ENCODE peak calls at places on chromosomes 4 and X, in eight cellular contexts. One of them, this sample, is unnamed.

GRCh38 chr4:167274346-167274745 is 40.1 kb upstream of the SPOCK3 start:
- DNase-seq in A549: no peak
- DNase-seq in 8988T: no peak
- DNase-seq in iPS-NIHi11: no peak
- DNase-seq in activated naive CD8-positive, alpha-beta T cell treated with anti-CD3 and anti-CD28 coated beads, Interleukin-2, amount 50 U/mL, for 24 hours: no peak
- DNase-seq in GM04503: no peak
- DNase-seq in mesothelial cell of epicardium: no peak
- DNase-seq in activated CD8-positive, alpha-beta T cell treated with anti-CD3 and anti-CD28 coated beads, Interleukin-2, amount 10 ng/mL, durations not matched to agents 7 days and 5 days: no peak
- DNase-seq in this sample: no peak

GRCh38 chr4:118981839-118982381 is 93.3 kb downstream of the SYNPO2 start:
- DNase-seq in A549: peak; percentile 50
- DNase-seq in 8988T: no peak
- DNase-seq in iPS-NIHi11: peak; percentile 74
- DNase-seq in activated naive CD8-positive, alpha-beta T cell treated with anti-CD3 and anti-CD28 coated beads, Interleukin-2, amount 50 U/mL, for 24 hours: peak; percentile 31
- DNase-seq in GM04503: peak; percentile 83
- DNase-seq in mesothelial cell of epicardium: peak; percentile 71
- DNase-seq in activated CD8-positive, alpha-beta T cell treated with anti-CD3 and anti-CD28 coated beads, Interleukin-2, amount 10 ng/mL, durations not matched to agents 7 days and 5 days: peak; percentile 69
- DNase-seq in this sample: peak; percentile 75

GRCh38 chr4:39410415-39410814 is 3.7 kb downstream of the KLB start:
- DNase-seq in A549: no peak
- DNase-seq in 8988T: no peak
- DNase-seq in iPS-NIHi11: no peak
- DNase-seq in activated naive CD8-positive, alpha-beta T cell treated with anti-CD3 and anti-CD28 coated beads, Interleukin-2, amount 50 U/mL, for 24 hours: no peak
- DNase-seq in GM04503: no peak
- DNase-seq in mesothelial cell of epicardium: no peak
- DNase-seq in activated CD8-positive, alpha-beta T cell treated with anti-CD3 and anti-CD28 coated beads, Interleukin-2, amount 10 ng/mL, durations not matched to agents 7 days and 5 days: no peak
- DNase-seq in this sample: no peak

GRCh38 chrX:108309144-108309543 is 129.1 kb downstream of the COL4A6 start:
- DNase-seq in A549: peak; percentile 55
- DNase-seq in 8988T: no peak
- DNase-seq in iPS-NIHi11: no peak
- DNase-seq in activated naive CD8-positive, alpha-beta T cell treated with anti-CD3 and anti-CD28 coated beads, Interleukin-2, amount 50 U/mL, for 24 hours: no peak
- DNase-seq in GM04503: no peak
- DNase-seq in mesothelial cell of epicardium: no peak
- DNase-seq in activated CD8-positive, alpha-beta T cell treated with anti-CD3 and anti-CD28 coated beads, Interleukin-2, amount 10 ng/mL, durations not matched to agents 7 days and 5 days: no peak
- DNase-seq in this sample: no peak

GRCh38 chr4:3529363-3529762 is 2.9 kb downstream of the LRPAP1 start:
- DNase-seq in A549: no peak
- DNase-seq in 8988T: no peak
- DNase-seq in iPS-NIHi11: no peak
- DNase-seq in activated naive CD8-positive, alpha-beta T cell treated with anti-CD3 and anti-CD28 coated beads, Interleukin-2, amount 50 U/mL, for 24 hours: no peak
- DNase-seq in GM04503: no peak
- DNase-seq in mesothelial cell of epicardium: no peak
- DNase-seq in activated CD8-positive, alpha-beta T cell treated with anti-CD3 and anti-CD28 coated beads, Interleukin-2, amount 10 ng/mL, durations not matched to agents 7 days and 5 days: no peak
- DNase-seq in this sample: no peak

GRCh38 chr4:73776363-73776762 is 36.0 kb downstream of the CXCL8 start:
- DNase-seq in A549: no peak
- DNase-seq in 8988T: no peak
- DNase-seq in iPS-NIHi11: no peak
- DNase-seq in activated naive CD8-positive, alpha-beta T cell treated with anti-CD3 and anti-CD28 coated beads, Interleukin-2, amount 50 U/mL, for 24 hours: no peak
- DNase-seq in GM04503: peak; percentile 37
- DNase-seq in mesothelial cell of epicardium: no peak
- DNase-seq in activated CD8-positive, alpha-beta T cell treated with anti-CD3 and anti-CD28 coated beads, Interleukin-2, amount 10 ng/mL, durations not matched to agents 7 days and 5 days: no peak
- DNase-seq in this sample: no peak

GRCh38 chrX:152632445-152633097 is 5.1 kb upstream of the GABRQ start:
- DNase-seq in A549: peak; percentile 14
- DNase-seq in 8988T: no peak
- DNase-seq in iPS-NIHi11: peak; percentile 19
- DNase-seq in activated naive CD8-positive, alpha-beta T cell treated with anti-CD3 and anti-CD28 coated beads, Interleukin-2, amount 50 U/mL, for 24 hours: peak; percentile 46
- DNase-seq in GM04503: peak; percentile 8
- DNase-seq in mesothelial cell of epicardium: peak; percentile 75
- DNase-seq in activated CD8-positive, alpha-beta T cell treated with anti-CD3 and anti-CD28 coated beads, Interleukin-2, amount 10 ng/mL, durations not matched to agents 7 days and 5 days: peak; percentile 41
- DNase-seq in this sample: peak; percentile 81

GRCh38 chr4:129641179-129641578 is 545.2 kb downstream of the C4orf33 start:
- DNase-seq in A549: no peak
- DNase-seq in 8988T: no peak
- DNase-seq in iPS-NIHi11: peak; percentile 27
- DNase-seq in activated naive CD8-positive, alpha-beta T cell treated with anti-CD3 and anti-CD28 coated beads, Interleukin-2, amount 50 U/mL, for 24 hours: peak; percentile 40
- DNase-seq in GM04503: no peak
- DNase-seq in mesothelial cell of epicardium: peak; percentile 62
- DNase-seq in activated CD8-positive, alpha-beta T cell treated with anti-CD3 and anti-CD28 coated beads, Interleukin-2, amount 10 ng/mL, durations not matched to agents 7 days and 5 days: peak; percentile 63
- DNase-seq in this sample: peak; percentile 75

GRCh38 chr4:123776267-123776666 is 379.7 kb downstream of the SPRY1 start:
- DNase-seq in A549: no peak
- DNase-seq in 8988T: no peak
- DNase-seq in iPS-NIHi11: no peak
- DNase-seq in activated naive CD8-positive, alpha-beta T cell treated with anti-CD3 and anti-CD28 coated beads, Interleukin-2, amount 50 U/mL, for 24 hours: no peak
- DNase-seq in GM04503: no peak
- DNase-seq in mesothelial cell of epicardium: no peak
- DNase-seq in activated CD8-positive, alpha-beta T cell treated with anti-CD3 and anti-CD28 coated beads, Interleukin-2, amount 10 ng/mL, durations not matched to agents 7 days and 5 days: no peak
- DNase-seq in this sample: no peak

GRCh38 chrX:104659037-104659744 is 93.2 kb downstream of the IL1RAPL2 start:
- DNase-seq in A549: no peak
- DNase-seq in 8988T: no peak
- DNase-seq in iPS-NIHi11: no peak
- DNase-seq in activated naive CD8-positive, alpha-beta T cell treated with anti-CD3 and anti-CD28 coated beads, Interleukin-2, amount 50 U/mL, for 24 hours: no peak
- DNase-seq in GM04503: no peak
- DNase-seq in mesothelial cell of epicardium: no peak
- DNase-seq in activated CD8-positive, alpha-beta T cell treated with anti-CD3 and anti-CD28 coated beads, Interleukin-2, amount 10 ng/mL, durations not matched to agents 7 days and 5 days: no peak
- DNase-seq in this sample: no peak

GRCh38 chr4:44210750-44211149 is 237.9 kb downstream of the KCTD8 start:
- DNase-seq in A549: no peak
- DNase-seq in 8988T: no peak
- DNase-seq in iPS-NIHi11: peak; percentile 44
- DNase-seq in activated naive CD8-positive, alpha-beta T cell treated with anti-CD3 and anti-CD28 coated beads, Interleukin-2, amount 50 U/mL, for 24 hours: no peak
- DNase-seq in GM04503: no peak
- DNase-seq in mesothelial cell of epicardium: no peak
- DNase-seq in activated CD8-positive, alpha-beta T cell treated with anti-CD3 and anti-CD28 coated beads, Interleukin-2, amount 10 ng/mL, durations not matched to agents 7 days and 5 days: no peak
- DNase-seq in this sample: no peak

GRCh38 chr4:37132351-37132989 is 112.1 kb upstream of the NWD2 start:
- DNase-seq in A549: no peak
- DNase-seq in 8988T: peak; percentile 5
- DNase-seq in iPS-NIHi11: peak; percentile 42
- DNase-seq in activated naive CD8-positive, alpha-beta T cell treated with anti-CD3 and anti-CD28 coated beads, Interleukin-2, amount 50 U/mL, for 24 hours: no peak
- DNase-seq in GM04503: no peak
- DNase-seq in mesothelial cell of epicardium: no peak
- DNase-seq in activated CD8-positive, alpha-beta T cell treated with anti-CD3 and anti-CD28 coated beads, Interleukin-2, amount 10 ng/mL, durations not matched to agents 7 days and 5 days: no peak
- DNase-seq in this sample: no peak

GRCh38 chr4:87632469-87632868 is 17.6 kb upstream of the DMP1 start:
- DNase-seq in A549: no peak
- DNase-seq in 8988T: no peak
- DNase-seq in iPS-NIHi11: no peak
- DNase-seq in activated naive CD8-positive, alpha-beta T cell treated with anti-CD3 and anti-CD28 coated beads, Interleukin-2, amount 50 U/mL, for 24 hours: no peak
- DNase-seq in GM04503: no peak
- DNase-seq in mesothelial cell of epicardium: no peak
- DNase-seq in activated CD8-positive, alpha-beta T cell treated with anti-CD3 and anti-CD28 coated beads, Interleukin-2, amount 10 ng/mL, durations not matched to agents 7 days and 5 days: no peak
- DNase-seq in this sample: no peak

GRCh38 chr4:61336488-61336887 is 136.4 kb downstream of the ADGRL3 start:
- DNase-seq in A549: no peak
- DNase-seq in 8988T: no peak
- DNase-seq in iPS-NIHi11: no peak
- DNase-seq in activated naive CD8-positive, alpha-beta T cell treated with anti-CD3 and anti-CD28 coated beads, Interleukin-2, amount 50 U/mL, for 24 hours: no peak
- DNase-seq in GM04503: no peak
- DNase-seq in mesothelial cell of epicardium: no peak
- DNase-seq in activated CD8-positive, alpha-beta T cell treated with anti-CD3 and anti-CD28 coated beads, Interleukin-2, amount 10 ng/mL, durations not matched to agents 7 days and 5 days: no peak
- DNase-seq in this sample: no peak

GRCh38 chr4:173074501-173074946 is 94.1 kb upstream of the GALNT7 start:
- DNase-seq in A549: peak; percentile 18
- DNase-seq in 8988T: no peak
- DNase-seq in iPS-NIHi11: peak; percentile 61
- DNase-seq in activated naive CD8-positive, alpha-beta T cell treated with anti-CD3 and anti-CD28 coated beads, Interleukin-2, amount 50 U/mL, for 24 hours: no peak
- DNase-seq in GM04503: no peak
- DNase-seq in mesothelial cell of epicardium: no peak
- DNase-seq in activated CD8-positive, alpha-beta T cell treated with anti-CD3 and anti-CD28 coated beads, Interleukin-2, amount 10 ng/mL, durations not matched to agents 7 days and 5 days: no peak
- DNase-seq in this sample: no peak

GRCh38 chr4:98261291-98262271 is at the start of gene RAP1GDS1:
- DNase-seq in A549: peak; percentile 18
- DNase-seq in 8988T: peak; percentile 70
- DNase-seq in iPS-NIHi11: peak; percentile 95
- DNase-seq in activated naive CD8-positive, alpha-beta T cell treated with anti-CD3 and anti-CD28 coated beads, Interleukin-2, amount 50 U/mL, for 24 hours: peak; percentile 49
- DNase-seq in GM04503: peak; percentile 39
- DNase-seq in mesothelial cell of epicardium: no peak
- DNase-seq in activated CD8-positive, alpha-beta T cell treated with anti-CD3 and anti-CD28 coated beads, Interleukin-2, amount 10 ng/mL, durations not matched to agents 7 days and 5 days: peak; percentile 79
- DNase-seq in this sample: peak; percentile 45

GRCh38 chr4:76753814-76754213 is 144.1 kb downstream of the SOWAHB start:
- DNase-seq in A549: no peak
- DNase-seq in 8988T: no peak
- DNase-seq in iPS-NIHi11: no peak
- DNase-seq in activated naive CD8-positive, alpha-beta T cell treated with anti-CD3 and anti-CD28 coated beads, Interleukin-2, amount 50 U/mL, for 24 hours: no peak
- DNase-seq in GM04503: peak; percentile 87
- DNase-seq in mesothelial cell of epicardium: no peak
- DNase-seq in activated CD8-positive, alpha-beta T cell treated with anti-CD3 and anti-CD28 coated beads, Interleukin-2, amount 10 ng/mL, durations not matched to agents 7 days and 5 days: no peak
- DNase-seq in this sample: no peak